ENCODE peak calls at places on chromosomes 3 and 15, in four cellular contexts. J is A549, O is K562, W is HepG2. G is an unnamed sample.

GRCh38 chr15:89777073-89777820 is 1.1 kb downstream of the MESP2 start:
- DNase-seq in J (no peak), O (no peak), W (no peak), G (no peak)

GRCh38 chr3:12588674-12589054 is 31.8 kb downstream of the MKRN2 start:
- DNase-seq in J (no peak), O (no peak), W (no peak), G (no peak)

GRCh38 chr3:148191966-148192365 is 505.7 kb upstream of the AGTR1 start:
- DNase-seq in J (no peak), O (no peak), W (no peak), G (no peak)

GRCh38 chr15:36632196-36632595 is 52.8 kb downstream of the CDIN1 start:
- DNase-seq in J (no peak), O (no peak), W (no peak), G (no peak)

GRCh38 chr3:127632441-127632840 is 3.5 kb downstream of the PODXL2 start:
- DNase-seq in J (no peak), O (no peak), W (no peak), G (no peak)

GRCh38 chr15:45276851-45277250 is 24.8 kb downstream of the SLC28A2 start:
- DNase-seq in J (peak), O (no peak), W (peak), G (peak)

GRCh38 chr3:47578691-47579632 is at the start of gene CSPG5:
- DNase-seq in J (no peak), O (peak), W (no peak), G (no peak)

GRCh38 chr15:61130945-61131597 is 98.0 kb downstream of the RORA start:
- DNase-seq in J (no peak), O (no peak), W (no peak), G (no peak)

GRCh38 chr15:38070778-38071177 is 136.3 kb downstream of the TMCO5A start:
- DNase-seq in J (no peak), O (no peak), W (no peak), G (no peak)

GRCh38 chr15:49673861-49674260 is 53.0 kb downstream of the DTWD1 start:
- DNase-seq in J (no peak), O (no peak), W (no peak), G (no peak)

GRCh38 chr3:124592658-124593441 is 137.4 kb upstream of the UMPS start:
- DNase-seq in J (no peak), O (no peak), W (no peak), G (peak)

GRCh38 chr3:97432914-97433313 is 331.6 kb upstream of the ARL6 start:
- DNase-seq in J (no peak), O (no peak), W (no peak), G (no peak)

GRCh38 chr15:79641841-79642240 is 209.7 kb downstream of the MINAR1 start:
- DNase-seq in J (no peak), O (no peak), W (no peak), G (no peak)

GRCh38 chr15:34616613-34617012 is 33.2 kb upstream of the GOLGA8B start:
- DNase-seq in J (peak), O (peak), W (peak), G (no peak)

GRCh38 chr3:124563376-124563775 is 166.9 kb upstream of the UMPS start:
- DNase-seq in J (no peak), O (peak), W (no peak), G (no peak)

GRCh38 chr3:72069543-72069942 is 284.6 kb upstream of the PROK2 start:
- DNase-seq in J (no peak), O (no peak), W (no peak), G (no peak)

GRCh38 chr3:128012050-128012449 is 40.2 kb upstream of the SEC61A1 start:
- DNase-seq in J (no peak), O (no peak), W (no peak), G (no peak)

GRCh38 chr15:31254431-31255175 is 72.0 kb upstream of the KLF13 start:
- DNase-seq in J (no peak), O (no peak), W (no peak), G (no peak)

GRCh38 chr15:78930577-78931388 is 14.1 kb downstream of the CTSH start:
- DNase-seq in J (peak), O (no peak), W (no peak), G (no peak)

GRCh38 chr3:194360568-194360967 is 9.0 kb downstream of the LRRC15 start:
- DNase-seq in J (no peak), O (no peak), W (no peak), G (no peak)
- TF ChIP-seq CHD4 in J (no peak), O (no peak), W (no peak), G (no peak)

DNA sequence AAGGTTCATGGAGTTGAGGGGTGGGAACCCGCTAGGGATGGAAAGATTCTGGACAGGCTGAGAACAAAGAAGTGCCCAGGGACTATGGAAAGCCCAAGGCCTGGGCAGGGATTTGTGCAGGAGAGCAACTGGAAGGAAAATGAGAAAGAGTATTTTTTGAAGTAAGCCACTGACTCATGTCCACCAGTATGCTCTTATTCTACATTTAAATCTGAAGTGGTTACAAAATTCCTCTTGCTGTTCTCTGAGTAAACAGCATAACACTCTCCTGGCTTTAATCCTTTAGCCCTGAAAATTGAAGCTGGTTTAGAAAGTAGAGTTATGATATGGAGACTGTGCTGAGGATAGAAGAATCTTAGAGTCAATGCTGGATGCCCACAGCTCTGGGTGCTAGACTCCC is 165.2 kb downstream of the ISL2 start:
- DNase-seq in J (no peak), O (no peak), W (no peak), G (no peak)
- TF ChIP-seq CHD4 in J (no peak), O (no peak), W (no peak), G (no peak)

GRCh38 chr15:69689133-69689532 is 236.5 kb downstream of the RPLP1 start:
- DNase-seq in J (no peak), O (no peak), W (no peak), G (no peak)

GRCh38 chr15:69697913-69698312 is 245.3 kb downstream of the RPLP1 start:
- DNase-seq in J (no peak), O (no peak), W (no peak), G (no peak)

GRCh38 chr15:69686626-69687025 is 234.0 kb downstream of the RPLP1 start:
- DNase-seq in J (no peak), O (no peak), W (no peak), G (no peak)

DNA sequence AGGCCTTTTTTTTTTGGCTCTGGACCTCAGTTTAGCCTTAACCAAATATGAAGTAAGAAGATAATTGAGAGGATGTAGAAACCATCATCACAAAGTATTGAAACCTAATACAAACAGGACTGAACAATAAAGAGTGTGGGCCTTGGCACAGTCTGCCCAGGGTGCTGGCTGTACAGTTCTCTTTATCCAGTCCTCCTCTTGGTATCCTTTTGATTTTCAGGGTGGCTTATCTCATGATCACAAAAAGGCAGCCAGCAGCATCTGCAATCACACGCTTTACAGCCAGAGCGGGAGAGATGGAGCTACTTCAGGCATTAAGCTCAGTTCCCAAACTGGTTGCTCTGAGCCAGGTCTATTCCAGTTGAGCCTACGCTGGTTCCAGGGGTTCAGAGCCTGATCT is 239.7 kb downstream of the RPLP1 start:
- DNase-seq in J (no peak), O (no peak), W (no peak), G (no peak)
- TF ChIP-seq CHD4 in J (no peak), O (no peak), W (no peak), G (no peak)

DNA sequence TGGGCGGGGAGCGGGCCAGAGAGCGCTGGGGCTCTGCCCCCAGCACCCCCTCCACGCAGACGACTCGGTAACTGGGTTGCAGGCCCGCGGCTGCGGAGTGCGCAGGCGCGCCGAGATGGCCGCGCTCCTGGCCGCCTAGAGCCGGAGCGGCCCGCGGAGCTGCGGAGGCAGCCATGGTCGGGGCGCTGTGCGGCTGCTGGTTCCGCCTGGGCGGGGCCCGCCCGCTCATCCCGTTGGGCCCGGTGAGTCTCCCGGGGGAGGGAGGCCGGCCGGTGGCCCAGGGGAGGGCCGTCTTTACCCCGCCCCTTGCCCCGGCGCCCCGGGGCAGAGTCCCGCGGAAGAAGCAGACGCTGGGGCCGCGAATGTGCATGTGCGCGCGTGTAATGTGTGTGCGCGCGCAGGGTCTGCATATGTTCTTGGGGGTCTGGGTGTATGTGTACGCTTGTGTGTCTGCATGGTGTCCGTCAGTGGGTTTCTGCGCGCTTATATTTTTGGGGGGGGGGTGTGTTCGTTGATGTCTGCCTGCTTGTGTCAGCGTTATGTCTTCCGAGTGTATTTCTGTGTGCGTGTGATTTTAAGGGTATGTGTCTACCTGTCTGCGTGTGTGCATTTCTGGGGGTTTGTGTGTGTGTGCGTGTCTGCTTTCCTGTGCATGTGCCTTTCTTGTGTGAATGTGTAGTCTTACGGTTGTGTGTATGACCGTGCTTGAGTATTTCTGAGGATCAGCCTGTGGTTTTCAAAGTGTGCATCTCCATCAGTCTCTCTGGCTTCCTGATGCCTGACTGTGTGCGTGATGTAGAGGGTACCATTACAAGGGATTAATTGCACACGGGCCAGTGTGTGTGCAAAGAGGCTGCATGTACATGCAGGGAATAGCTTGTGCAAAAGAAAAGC is at the start of gene ABHD14A:
- DNase-seq in J (peak), O (peak), W (peak), G (no peak)
- TF ChIP-seq CHD4 in J (no peak), O (no peak), W (no peak), G (no peak)

G was measured in GM12878.